ENCODE peak calls at places on chromosomes 5 and 9, in eight cellular contexts. One of them, this sample, is unnamed.

GRCh38 chr9:110912701-110913291 is 125.5 kb downstream of the LPAR1 start:
- DNase-seq in left ventricle myocardium inferior: no peak
- DNase-seq in GM06990: no peak
- DNase-seq in BE2C: no peak
- DNase-seq in HepG2: no peak
- DNase-seq in CD8-positive, alpha-beta T cell: no peak
- DNase-seq in spleen: no peak
- DNase-seq in neural progenitor cell: no peak
- DNase-seq in this sample: no peak

GRCh38 chr9:115786321-115786720 is 367.3 kb upstream of the PAPPA start:
- DNase-seq in left ventricle myocardium inferior: no peak
- DNase-seq in GM06990: no peak
- DNase-seq in BE2C: no peak
- DNase-seq in HepG2: no peak
- DNase-seq in CD8-positive, alpha-beta T cell: no peak
- DNase-seq in spleen: no peak
- DNase-seq in neural progenitor cell: no peak
- DNase-seq in this sample: no peak

GRCh38 chr9:95854386-95855015 is 21.0 kb upstream of the ERCC6L2 start:
- DNase-seq in left ventricle myocardium inferior: no peak
- DNase-seq in GM06990: no peak
- DNase-seq in BE2C: no peak
- DNase-seq in HepG2: no peak
- DNase-seq in CD8-positive, alpha-beta T cell: no peak
- DNase-seq in spleen: no peak
- DNase-seq in neural progenitor cell: no peak
- DNase-seq in this sample: no peak

GRCh38 chr5:997001-997474 is 11.6 kb upstream of the NKD2 start:
- DNase-seq in left ventricle myocardium inferior: peak; percentile 39
- DNase-seq in GM06990: no peak
- DNase-seq in BE2C: no peak
- DNase-seq in HepG2: peak; percentile 35
- DNase-seq in CD8-positive, alpha-beta T cell: no peak
- DNase-seq in spleen: no peak
- DNase-seq in neural progenitor cell: no peak
- DNase-seq in this sample: no peak

GRCh38 chr5:132907161-132907560 is 33.7 kb downstream of the LEAP2 start:
- DNase-seq in left ventricle myocardium inferior: no peak
- DNase-seq in GM06990: no peak
- DNase-seq in BE2C: no peak
- DNase-seq in HepG2: no peak
- DNase-seq in CD8-positive, alpha-beta T cell: no peak
- DNase-seq in spleen: no peak
- DNase-seq in neural progenitor cell: no peak
- DNase-seq in this sample: no peak

GRCh38 chr9:130579738-130580463 is 524 bp downstream of the FUBP3 start:
- DNase-seq in left ventricle myocardium inferior: no peak
- DNase-seq in GM06990: no peak
- DNase-seq in BE2C: no peak
- DNase-seq in HepG2: no peak
- DNase-seq in CD8-positive, alpha-beta T cell: no peak
- DNase-seq in spleen: no peak
- DNase-seq in neural progenitor cell: peak; percentile 38
- DNase-seq in this sample: no peak

GRCh38 chr9:131999692-132000551 is 79.7 kb downstream of the MED27 start:
- DNase-seq in left ventricle myocardium inferior: no peak
- DNase-seq in GM06990: no peak
- DNase-seq in BE2C: no peak
- DNase-seq in HepG2: no peak
- DNase-seq in CD8-positive, alpha-beta T cell: no peak
- DNase-seq in spleen: no peak
- DNase-seq in neural progenitor cell: no peak
- DNase-seq in this sample: no peak

GRCh38 chr9:36102742-36103495 is 33.6 kb upstream of the GLIPR2 start:
- DNase-seq in left ventricle myocardium inferior: peak; percentile 79
- DNase-seq in GM06990: peak; percentile 9
- DNase-seq in BE2C: peak; percentile 93
- DNase-seq in HepG2: peak; percentile 73
- DNase-seq in CD8-positive, alpha-beta T cell: peak; percentile 83
- DNase-seq in spleen: peak; percentile 96
- DNase-seq in neural progenitor cell: peak; percentile 89
- DNase-seq in this sample: peak; percentile 82

GRCh38 chr5:177129206-177129605 is 4.4 kb upstream of the NSD1 start:
- DNase-seq in left ventricle myocardium inferior: no peak
- DNase-seq in GM06990: no peak
- DNase-seq in BE2C: no peak
- DNase-seq in HepG2: no peak
- DNase-seq in CD8-positive, alpha-beta T cell: no peak
- DNase-seq in spleen: no peak
- DNase-seq in neural progenitor cell: no peak
- DNase-seq in this sample: no peak

GRCh38 chr9:26243298-26243697 is 565.1 kb upstream of the TUSC1 start:
- DNase-seq in left ventricle myocardium inferior: no peak
- DNase-seq in GM06990: no peak
- DNase-seq in BE2C: no peak
- DNase-seq in HepG2: no peak
- DNase-seq in CD8-positive, alpha-beta T cell: no peak
- DNase-seq in spleen: no peak
- DNase-seq in neural progenitor cell: no peak
- DNase-seq in this sample: no peak

GRCh38 chr5:133274597-133274935 is 222.8 kb downstream of the HSPA4 start:
- DNase-seq in left ventricle myocardium inferior: no peak
- DNase-seq in GM06990: no peak
- DNase-seq in BE2C: no peak
- DNase-seq in HepG2: peak; percentile 68
- DNase-seq in CD8-positive, alpha-beta T cell: no peak
- DNase-seq in spleen: no peak
- DNase-seq in neural progenitor cell: peak; percentile 79
- DNase-seq in this sample: peak; percentile 61

GRCh38 chr5:75265731-75266130 is 29.1 kb upstream of the ANKRD31 start:
- DNase-seq in left ventricle myocardium inferior: no peak
- DNase-seq in GM06990: no peak
- DNase-seq in BE2C: no peak
- DNase-seq in HepG2: peak; percentile 40
- DNase-seq in CD8-positive, alpha-beta T cell: no peak
- DNase-seq in spleen: no peak
- DNase-seq in neural progenitor cell: peak; percentile 35
- DNase-seq in this sample: no peak

GRCh38 chr5:124628721-124629596 is 117.5 kb downstream of the ZNF608 start:
- DNase-seq in left ventricle myocardium inferior: no peak
- DNase-seq in GM06990: no peak
- DNase-seq in BE2C: peak; percentile 88
- DNase-seq in HepG2: peak; percentile 84
- DNase-seq in CD8-positive, alpha-beta T cell: no peak
- DNase-seq in spleen: no peak
- DNase-seq in neural progenitor cell: no peak
- DNase-seq in this sample: peak; percentile 25

GRCh38 chr5:1750469-1750868 is 49.2 kb downstream of the MRPL36 start:
- DNase-seq in left ventricle myocardium inferior: no peak
- DNase-seq in GM06990: no peak
- DNase-seq in BE2C: no peak
- DNase-seq in HepG2: no peak
- DNase-seq in CD8-positive, alpha-beta T cell: no peak
- DNase-seq in spleen: peak; percentile 53
- DNase-seq in neural progenitor cell: no peak
- DNase-seq in this sample: no peak

GRCh38 chr9:99162759-99163364 is 57.9 kb downstream of the TGFBR1 start:
- DNase-seq in left ventricle myocardium inferior: no peak
- DNase-seq in GM06990: no peak
- DNase-seq in BE2C: no peak
- DNase-seq in HepG2: peak; percentile 43
- DNase-seq in CD8-positive, alpha-beta T cell: no peak
- DNase-seq in spleen: no peak
- DNase-seq in neural progenitor cell: peak; percentile 56
- DNase-seq in this sample: no peak

GRCh38 chr9:91500509-91501011 is 76.9 kb upstream of the NFIL3 start:
- DNase-seq in left ventricle myocardium inferior: no peak
- DNase-seq in GM06990: no peak
- DNase-seq in BE2C: no peak
- DNase-seq in HepG2: no peak
- DNase-seq in CD8-positive, alpha-beta T cell: no peak
- DNase-seq in spleen: no peak
- DNase-seq in neural progenitor cell: no peak
- DNase-seq in this sample: no peak

GRCh38 chr5:133480866-133481265 is 131.5 kb downstream of the FSTL4 start:
- DNase-seq in left ventricle myocardium inferior: no peak
- DNase-seq in GM06990: no peak
- DNase-seq in BE2C: no peak
- DNase-seq in HepG2: no peak
- DNase-seq in CD8-positive, alpha-beta T cell: no peak
- DNase-seq in spleen: no peak
- DNase-seq in neural progenitor cell: no peak
- DNase-seq in this sample: no peak

GRCh38 chr9:12640021-12640587 is 53.1 kb upstream of the TYRP1 start:
- DNase-seq in left ventricle myocardium inferior: no peak
- DNase-seq in GM06990: no peak
- DNase-seq in BE2C: no peak
- DNase-seq in HepG2: peak; percentile 27
- DNase-seq in CD8-positive, alpha-beta T cell: no peak
- DNase-seq in spleen: no peak
- DNase-seq in neural progenitor cell: peak; percentile 72
- DNase-seq in this sample: no peak

GRCh38 chr5:103918668-103919367 is 356.2 kb upstream of the NUDT12 start:
- DNase-seq in left ventricle myocardium inferior: no peak
- DNase-seq in GM06990: no peak
- DNase-seq in BE2C: no peak
- DNase-seq in HepG2: no peak
- DNase-seq in CD8-positive, alpha-beta T cell: no peak
- DNase-seq in spleen: no peak
- DNase-seq in neural progenitor cell: peak; percentile 68
- DNase-seq in this sample: no peak

GRCh38 chr5:1285141-1285540 is 9.7 kb downstream of the TERT start:
- DNase-seq in left ventricle myocardium inferior: no peak
- DNase-seq in GM06990: no peak
- DNase-seq in BE2C: no peak
- DNase-seq in HepG2: no peak
- DNase-seq in CD8-positive, alpha-beta T cell: no peak
- DNase-seq in spleen: peak; percentile 51
- DNase-seq in neural progenitor cell: no peak
- DNase-seq in this sample: no peak

GRCh38 chr9:16290169-16290568 is 580.3 kb downstream of the BNC2 start:
- DNase-seq in left ventricle myocardium inferior: no peak
- DNase-seq in GM06990: no peak
- DNase-seq in BE2C: no peak
- DNase-seq in HepG2: no peak
- DNase-seq in CD8-positive, alpha-beta T cell: no peak
- DNase-seq in spleen: no peak
- DNase-seq in neural progenitor cell: no peak
- DNase-seq in this sample: no peak

GRCh38 chr9:130837002-130837511 is 2.0 kb downstream of the ABL1 start:
- DNase-seq in left ventricle myocardium inferior: no peak
- DNase-seq in GM06990: no peak
- DNase-seq in BE2C: no peak
- DNase-seq in HepG2: peak; percentile 69
- DNase-seq in CD8-positive, alpha-beta T cell: no peak
- DNase-seq in spleen: no peak
- DNase-seq in neural progenitor cell: no peak
- DNase-seq in this sample: no peak

GRCh38 chr5:88093765-88094164 is 174.9 kb downstream of the TMEM161B start:
- DNase-seq in left ventricle myocardium inferior: no peak
- DNase-seq in GM06990: no peak
- DNase-seq in BE2C: no peak
- DNase-seq in HepG2: no peak
- DNase-seq in CD8-positive, alpha-beta T cell: no peak
- DNase-seq in spleen: no peak
- DNase-seq in neural progenitor cell: no peak
- DNase-seq in this sample: no peak

GRCh38 chr5:10140195-10140973 is 109.3 kb downstream of the ATPSCKMT start:
- DNase-seq in left ventricle myocardium inferior: no peak
- DNase-seq in GM06990: no peak
- DNase-seq in BE2C: no peak
- DNase-seq in HepG2: peak; percentile 35
- DNase-seq in CD8-positive, alpha-beta T cell: no peak
- DNase-seq in spleen: no peak
- DNase-seq in neural progenitor cell: peak; percentile 58
- DNase-seq in this sample: no peak
- TF ChIP-seq CTCF in left ventricle myocardium inferior: no peak
- TF ChIP-seq CTCF in GM06990: peak; percentile 37
- TF ChIP-seq CTCF in BE2C: peak; percentile 38
- TF ChIP-seq CTCF in HepG2: peak; percentile 65
- TF ChIP-seq CTCF in CD8-positive, alpha-beta T cell: no peak
- TF ChIP-seq CTCF in spleen: no peak
- TF ChIP-seq CTCF in neural progenitor cell: peak; percentile 56
- TF ChIP-seq CTCF in this sample: no peak

DNA sequence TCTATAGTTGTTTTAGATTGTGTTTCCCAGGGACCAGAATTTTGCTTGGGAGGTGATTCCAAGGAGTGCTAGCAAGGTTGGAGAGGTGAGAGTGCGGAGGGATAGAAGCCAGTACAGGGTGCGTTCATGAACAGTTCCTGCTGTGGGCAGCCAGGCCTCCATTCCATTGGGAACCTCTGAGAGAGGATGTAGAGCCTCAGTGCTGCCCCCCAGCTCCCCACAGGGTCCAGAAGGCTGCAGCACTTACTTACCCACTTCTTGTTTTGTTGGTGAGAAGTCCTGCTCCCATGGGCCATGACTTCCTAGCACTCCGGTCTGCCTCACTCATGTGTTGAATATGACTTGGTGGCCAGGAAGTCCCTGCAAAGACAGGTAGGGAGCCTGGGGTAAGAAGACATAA is 128.2 kb upstream of the GAS1 start:
- DNase-seq in left ventricle myocardium inferior: no peak
- DNase-seq in GM06990: no peak
- DNase-seq in BE2C: no peak
- DNase-seq in HepG2: no peak
- DNase-seq in CD8-positive, alpha-beta T cell: no peak
- DNase-seq in spleen: no peak
- DNase-seq in neural progenitor cell: no peak
- DNase-seq in this sample: no peak
- TF ChIP-seq CTCF in left ventricle myocardium inferior: no peak
- TF ChIP-seq CTCF in GM06990: no peak
- TF ChIP-seq CTCF in BE2C: no peak
- TF ChIP-seq CTCF in HepG2: no peak
- TF ChIP-seq CTCF in CD8-positive, alpha-beta T cell: no peak
- TF ChIP-seq CTCF in spleen: no peak
- TF ChIP-seq CTCF in neural progenitor cell: no peak
- TF ChIP-seq CTCF in this sample: no peak

DNA sequence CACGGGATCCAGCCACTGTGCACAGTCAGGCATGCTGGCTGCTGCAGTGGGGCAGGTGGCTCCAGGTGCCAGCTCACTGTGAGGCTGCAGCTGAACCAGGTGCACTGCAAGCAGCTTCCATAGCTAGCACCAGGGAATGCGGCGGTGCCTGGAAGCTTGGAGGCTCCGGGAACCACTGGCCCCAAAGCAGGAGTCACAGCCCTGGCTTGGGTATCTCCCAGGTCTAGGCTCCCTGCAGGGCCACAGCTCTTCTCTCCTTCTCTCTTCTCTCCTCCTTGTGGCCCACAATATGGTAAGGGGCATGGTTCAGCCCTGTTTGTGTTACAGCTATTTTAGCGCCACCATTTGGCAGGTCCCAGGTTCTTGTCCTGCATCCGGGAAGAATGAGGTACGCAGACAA is 6.7 kb upstream of the MTMR12 start:
- DNase-seq in left ventricle myocardium inferior: no peak
- DNase-seq in GM06990: no peak
- DNase-seq in BE2C: no peak
- DNase-seq in HepG2: peak; percentile 56
- DNase-seq in CD8-positive, alpha-beta T cell: no peak
- DNase-seq in spleen: no peak
- DNase-seq in neural progenitor cell: peak; percentile 45
- DNase-seq in this sample: no peak
- TF ChIP-seq CTCF in left ventricle myocardium inferior: no peak
- TF ChIP-seq CTCF in GM06990: no peak
- TF ChIP-seq CTCF in BE2C: no peak
- TF ChIP-seq CTCF in HepG2: peak; percentile 70
- TF ChIP-seq CTCF in CD8-positive, alpha-beta T cell: no peak
- TF ChIP-seq CTCF in spleen: no peak
- TF ChIP-seq CTCF in neural progenitor cell: peak; percentile 40
- TF ChIP-seq CTCF in this sample: no peak

GRCh38 chr5:159106193-159106568 is 6.5 kb upstream of the EBF1 start:
- DNase-seq in left ventricle myocardium inferior: no peak
- DNase-seq in GM06990: no peak
- DNase-seq in BE2C: no peak
- DNase-seq in HepG2: no peak
- DNase-seq in CD8-positive, alpha-beta T cell: no peak
- DNase-seq in spleen: peak; percentile 73
- DNase-seq in neural progenitor cell: peak; percentile 11
- DNase-seq in this sample: no peak
- TF ChIP-seq CTCF in left ventricle myocardium inferior: no peak
- TF ChIP-seq CTCF in GM06990: no peak
- TF ChIP-seq CTCF in BE2C: no peak
- TF ChIP-seq CTCF in HepG2: no peak
- TF ChIP-seq CTCF in CD8-positive, alpha-beta T cell: no peak
- TF ChIP-seq CTCF in spleen: no peak
- TF ChIP-seq CTCF in neural progenitor cell: no peak
- TF ChIP-seq CTCF in this sample: no peak